ENCODE peak calls at places on chromosome 7, in six cellular contexts. One of them, this sample, is unnamed.

GRCh38 chr7:42493436-42494198 is 256.6 kb upstream of the GLI3 start:
- DNase-seq in HuH-7.5: no peak
- DNase-seq in activated CD4-positive, alpha-beta T cell treated with anti-CD3 and anti-CD28 coated beads, Interleukin-2, amount 50 U/mL, for 1 hour: no peak
- DNase-seq in GM04504: peak
- DNase-seq in cardiac septum: peak
- DNase-seq in iPS DF 19.7: no peak
- DNase-seq in this sample: peak

GRCh38 chr7:158957507-158957900 is 101.1 kb downstream of the DYNC2I1 start:
- DNase-seq in HuH-7.5: no peak
- DNase-seq in activated CD4-positive, alpha-beta T cell treated with anti-CD3 and anti-CD28 coated beads, Interleukin-2, amount 50 U/mL, for 1 hour: no peak
- DNase-seq in GM04504: no peak
- DNase-seq in cardiac septum: no peak
- DNase-seq in iPS DF 19.7: no peak
- DNase-seq in this sample: no peak

GRCh38 chr7:102992820-102993531 is 80.2 kb downstream of the LRRC17 start:
- DNase-seq in HuH-7.5: peak
- DNase-seq in activated CD4-positive, alpha-beta T cell treated with anti-CD3 and anti-CD28 coated beads, Interleukin-2, amount 50 U/mL, for 1 hour: no peak
- DNase-seq in GM04504: peak
- DNase-seq in cardiac septum: no peak
- DNase-seq in iPS DF 19.7: no peak
- DNase-seq in this sample: no peak

GRCh38 chr7:36084485-36085091 is 68.5 kb upstream of the EEPD1 start:
- DNase-seq in HuH-7.5: peak
- DNase-seq in activated CD4-positive, alpha-beta T cell treated with anti-CD3 and anti-CD28 coated beads, Interleukin-2, amount 50 U/mL, for 1 hour: no peak
- DNase-seq in GM04504: peak
- DNase-seq in cardiac septum: peak
- DNase-seq in iPS DF 19.7: peak
- DNase-seq in this sample: peak

GRCh38 chr7:18698258-18698734 is 202.7 kb downstream of the HDAC9 start:
- DNase-seq in HuH-7.5: no peak
- DNase-seq in activated CD4-positive, alpha-beta T cell treated with anti-CD3 and anti-CD28 coated beads, Interleukin-2, amount 50 U/mL, for 1 hour: no peak
- DNase-seq in GM04504: no peak
- DNase-seq in cardiac septum: no peak
- DNase-seq in iPS DF 19.7: no peak
- DNase-seq in this sample: no peak

GRCh38 chr7:32093415-32094408 is 23.5 kb upstream of the PDE1C start:
- DNase-seq in HuH-7.5: no peak
- DNase-seq in activated CD4-positive, alpha-beta T cell treated with anti-CD3 and anti-CD28 coated beads, Interleukin-2, amount 50 U/mL, for 1 hour: no peak
- DNase-seq in GM04504: peak
- DNase-seq in cardiac septum: peak
- DNase-seq in iPS DF 19.7: no peak
- DNase-seq in this sample: no peak

GRCh38 chr7:67406941-67407340 is 410.3 kb downstream of the TYW1 start:
- DNase-seq in HuH-7.5: no peak
- DNase-seq in activated CD4-positive, alpha-beta T cell treated with anti-CD3 and anti-CD28 coated beads, Interleukin-2, amount 50 U/mL, for 1 hour: no peak
- DNase-seq in GM04504: no peak
- DNase-seq in cardiac septum: no peak
- DNase-seq in iPS DF 19.7: no peak
- DNase-seq in this sample: no peak

GRCh38 chr7:37047260-37047659 is 323.0 kb upstream of the AOAH start:
- DNase-seq in HuH-7.5: no peak
- DNase-seq in activated CD4-positive, alpha-beta T cell treated with anti-CD3 and anti-CD28 coated beads, Interleukin-2, amount 50 U/mL, for 1 hour: no peak
- DNase-seq in GM04504: no peak
- DNase-seq in cardiac septum: no peak
- DNase-seq in iPS DF 19.7: no peak
- DNase-seq in this sample: no peak

GRCh38 chr7:142797342-142797798 is 26.6 kb downstream of the PRSS2 start:
- DNase-seq in HuH-7.5: no peak
- DNase-seq in activated CD4-positive, alpha-beta T cell treated with anti-CD3 and anti-CD28 coated beads, Interleukin-2, amount 50 U/mL, for 1 hour: peak
- DNase-seq in GM04504: no peak
- DNase-seq in cardiac septum: no peak
- DNase-seq in iPS DF 19.7: no peak
- DNase-seq in this sample: no peak

GRCh38 chr7:47390914-47391313 is 191.0 kb downstream of the TNS3 start:
- DNase-seq in HuH-7.5: no peak
- DNase-seq in activated CD4-positive, alpha-beta T cell treated with anti-CD3 and anti-CD28 coated beads, Interleukin-2, amount 50 U/mL, for 1 hour: no peak
- DNase-seq in GM04504: no peak
- DNase-seq in cardiac septum: peak
- DNase-seq in iPS DF 19.7: no peak
- DNase-seq in this sample: no peak

GRCh38 chr7:91093181-91093580 is 171.1 kb upstream of the FZD1 start:
- DNase-seq in HuH-7.5: no peak
- DNase-seq in activated CD4-positive, alpha-beta T cell treated with anti-CD3 and anti-CD28 coated beads, Interleukin-2, amount 50 U/mL, for 1 hour: no peak
- DNase-seq in GM04504: no peak
- DNase-seq in cardiac septum: no peak
- DNase-seq in iPS DF 19.7: no peak
- DNase-seq in this sample: no peak

GRCh38 chr7:8162181-8162580 is 99.8 kb downstream of the ICA1 start:
- DNase-seq in HuH-7.5: no peak
- DNase-seq in activated CD4-positive, alpha-beta T cell treated with anti-CD3 and anti-CD28 coated beads, Interleukin-2, amount 50 U/mL, for 1 hour: no peak
- DNase-seq in GM04504: no peak
- DNase-seq in cardiac septum: no peak
- DNase-seq in iPS DF 19.7: no peak
- DNase-seq in this sample: no peak

GRCh38 chr7:4361774-4362173 is 320.3 kb upstream of the FOXK1 start:
- DNase-seq in HuH-7.5: no peak
- DNase-seq in activated CD4-positive, alpha-beta T cell treated with anti-CD3 and anti-CD28 coated beads, Interleukin-2, amount 50 U/mL, for 1 hour: no peak
- DNase-seq in GM04504: no peak
- DNase-seq in cardiac septum: no peak
- DNase-seq in iPS DF 19.7: no peak
- DNase-seq in this sample: no peak

GRCh38 chr7:388961-389701 is 99.2 kb downstream of the FOXL3 start:
- DNase-seq in HuH-7.5: no peak
- DNase-seq in activated CD4-positive, alpha-beta T cell treated with anti-CD3 and anti-CD28 coated beads, Interleukin-2, amount 50 U/mL, for 1 hour: no peak
- DNase-seq in GM04504: no peak
- DNase-seq in cardiac septum: peak
- DNase-seq in iPS DF 19.7: no peak
- DNase-seq in this sample: no peak

GRCh38 chr7:132472463-132473120 is 103.7 kb downstream of the PLXNA4 start:
- DNase-seq in HuH-7.5: no peak
- DNase-seq in activated CD4-positive, alpha-beta T cell treated with anti-CD3 and anti-CD28 coated beads, Interleukin-2, amount 50 U/mL, for 1 hour: no peak
- DNase-seq in GM04504: peak
- DNase-seq in cardiac septum: peak
- DNase-seq in iPS DF 19.7: no peak
- DNase-seq in this sample: no peak

GRCh38 chr7:128000048-128000447 is 31.2 kb downstream of the LRRC4 start:
- DNase-seq in HuH-7.5: no peak
- DNase-seq in activated CD4-positive, alpha-beta T cell treated with anti-CD3 and anti-CD28 coated beads, Interleukin-2, amount 50 U/mL, for 1 hour: no peak
- DNase-seq in GM04504: no peak
- DNase-seq in cardiac septum: no peak
- DNase-seq in iPS DF 19.7: no peak
- DNase-seq in this sample: no peak

GRCh38 chr7:26663905-26664673 is 200.3 kb downstream of the SKAP2 start:
- DNase-seq in HuH-7.5: no peak
- DNase-seq in activated CD4-positive, alpha-beta T cell treated with anti-CD3 and anti-CD28 coated beads, Interleukin-2, amount 50 U/mL, for 1 hour: no peak
- DNase-seq in GM04504: no peak
- DNase-seq in cardiac septum: no peak
- DNase-seq in iPS DF 19.7: no peak
- DNase-seq in this sample: no peak

GRCh38 chr7:340979-341694 is 51.2 kb downstream of the FOXL3 start:
- DNase-seq in HuH-7.5: no peak
- DNase-seq in activated CD4-positive, alpha-beta T cell treated with anti-CD3 and anti-CD28 coated beads, Interleukin-2, amount 50 U/mL, for 1 hour: no peak
- DNase-seq in GM04504: no peak
- DNase-seq in cardiac septum: no peak
- DNase-seq in iPS DF 19.7: no peak
- DNase-seq in this sample: no peak

GRCh38 chr7:119594956-119595355 is 678.0 kb upstream of the KCND2 start:
- DNase-seq in HuH-7.5: no peak
- DNase-seq in activated CD4-positive, alpha-beta T cell treated with anti-CD3 and anti-CD28 coated beads, Interleukin-2, amount 50 U/mL, for 1 hour: no peak
- DNase-seq in GM04504: no peak
- DNase-seq in cardiac septum: no peak
- DNase-seq in iPS DF 19.7: peak
- DNase-seq in this sample: peak

GRCh38 chr7:6642861-6643640 is 5.9 kb downstream of the ZNF316 start:
- DNase-seq in HuH-7.5: no peak
- DNase-seq in activated CD4-positive, alpha-beta T cell treated with anti-CD3 and anti-CD28 coated beads, Interleukin-2, amount 50 U/mL, for 1 hour: no peak
- DNase-seq in GM04504: no peak
- DNase-seq in cardiac septum: no peak
- DNase-seq in iPS DF 19.7: no peak
- DNase-seq in this sample: no peak

GRCh38 chr7:20304366-20304765 is 26.3 kb upstream of the ITGB8 start:
- DNase-seq in HuH-7.5: peak
- DNase-seq in activated CD4-positive, alpha-beta T cell treated with anti-CD3 and anti-CD28 coated beads, Interleukin-2, amount 50 U/mL, for 1 hour: no peak
- DNase-seq in GM04504: no peak
- DNase-seq in cardiac septum: no peak
- DNase-seq in iPS DF 19.7: no peak
- DNase-seq in this sample: no peak

GRCh38 chr7:109529712-109530111 is 960.0 kb downstream of the DNAJB9 start:
- DNase-seq in HuH-7.5: no peak
- DNase-seq in activated CD4-positive, alpha-beta T cell treated with anti-CD3 and anti-CD28 coated beads, Interleukin-2, amount 50 U/mL, for 1 hour: no peak
- DNase-seq in GM04504: no peak
- DNase-seq in cardiac septum: no peak
- DNase-seq in iPS DF 19.7: no peak
- DNase-seq in this sample: no peak

GRCh38 chr7:152076324-152076821 is 50.9 kb downstream of the GALNT11 start:
- DNase-seq in HuH-7.5: peak
- DNase-seq in activated CD4-positive, alpha-beta T cell treated with anti-CD3 and anti-CD28 coated beads, Interleukin-2, amount 50 U/mL, for 1 hour: no peak
- DNase-seq in GM04504: no peak
- DNase-seq in cardiac septum: no peak
- DNase-seq in iPS DF 19.7: peak
- DNase-seq in this sample: peak

GRCh38 chr7:47941136-47941844 is 7.0 kb downstream of the PKD1L1 start:
- DNase-seq in HuH-7.5: no peak
- DNase-seq in activated CD4-positive, alpha-beta T cell treated with anti-CD3 and anti-CD28 coated beads, Interleukin-2, amount 50 U/mL, for 1 hour: no peak
- DNase-seq in GM04504: peak
- DNase-seq in cardiac septum: no peak
- DNase-seq in iPS DF 19.7: no peak
- DNase-seq in this sample: no peak

GRCh38 chr7:121163699-121164098 is 165.1 kb upstream of the WNT16 start:
- DNase-seq in HuH-7.5: no peak
- DNase-seq in activated CD4-positive, alpha-beta T cell treated with anti-CD3 and anti-CD28 coated beads, Interleukin-2, amount 50 U/mL, for 1 hour: no peak
- DNase-seq in GM04504: no peak
- DNase-seq in cardiac septum: no peak
- DNase-seq in iPS DF 19.7: no peak
- DNase-seq in this sample: no peak

GRCh38 chr7:43535810-43536585 is 46.9 kb upstream of the STK17A start:
- DNase-seq in HuH-7.5: no peak
- DNase-seq in activated CD4-positive, alpha-beta T cell treated with anti-CD3 and anti-CD28 coated beads, Interleukin-2, amount 50 U/mL, for 1 hour: no peak
- DNase-seq in GM04504: peak
- DNase-seq in cardiac septum: no peak
- DNase-seq in iPS DF 19.7: no peak
- DNase-seq in this sample: no peak

GRCh38 chr7:71846160-71846559 is 566.0 kb downstream of the CALN1 start:
- DNase-seq in HuH-7.5: no peak
- DNase-seq in activated CD4-positive, alpha-beta T cell treated with anti-CD3 and anti-CD28 coated beads, Interleukin-2, amount 50 U/mL, for 1 hour: no peak
- DNase-seq in GM04504: no peak
- DNase-seq in cardiac septum: no peak
- DNase-seq in iPS DF 19.7: no peak
- DNase-seq in this sample: no peak

GRCh38 chr7:155865830-155866545 is 53.7 kb upstream of the SHH start:
- DNase-seq in HuH-7.5: no peak
- DNase-seq in activated CD4-positive, alpha-beta T cell treated with anti-CD3 and anti-CD28 coated beads, Interleukin-2, amount 50 U/mL, for 1 hour: no peak
- DNase-seq in GM04504: no peak
- DNase-seq in cardiac septum: peak
- DNase-seq in iPS DF 19.7: no peak
- DNase-seq in this sample: no peak

GRCh38 chr7:155298288-155298833 is 683 bp downstream of the INSIG1 start:
- DNase-seq in HuH-7.5: no peak
- DNase-seq in activated CD4-positive, alpha-beta T cell treated with anti-CD3 and anti-CD28 coated beads, Interleukin-2, amount 50 U/mL, for 1 hour: peak
- DNase-seq in GM04504: no peak
- DNase-seq in cardiac septum: no peak
- DNase-seq in iPS DF 19.7: no peak
- DNase-seq in this sample: no peak

GRCh38 chr7:130207033-130207432 is 627 bp upstream of the SSMEM1 start:
- DNase-seq in HuH-7.5: no peak
- DNase-seq in activated CD4-positive, alpha-beta T cell treated with anti-CD3 and anti-CD28 coated beads, Interleukin-2, amount 50 U/mL, for 1 hour: no peak
- DNase-seq in GM04504: no peak
- DNase-seq in cardiac septum: no peak
- DNase-seq in iPS DF 19.7: no peak
- DNase-seq in this sample: no peak

GRCh38 chr7:155394413-155394812 is 63.5 kb upstream of the EN2 start:
- DNase-seq in HuH-7.5: no peak
- DNase-seq in activated CD4-positive, alpha-beta T cell treated with anti-CD3 and anti-CD28 coated beads, Interleukin-2, amount 50 U/mL, for 1 hour: no peak
- DNase-seq in GM04504: no peak
- DNase-seq in cardiac septum: no peak
- DNase-seq in iPS DF 19.7: no peak
- DNase-seq in this sample: no peak

GRCh38 chr7:14432936-14433335 is 443.5 kb upstream of the ETV1 start:
- DNase-seq in HuH-7.5: no peak
- DNase-seq in activated CD4-positive, alpha-beta T cell treated with anti-CD3 and anti-CD28 coated beads, Interleukin-2, amount 50 U/mL, for 1 hour: no peak
- DNase-seq in GM04504: no peak
- DNase-seq in cardiac septum: no peak
- DNase-seq in iPS DF 19.7: no peak
- DNase-seq in this sample: no peak

GRCh38 chr7:88202799-88203198 is 17.0 kb downstream of the SRI start:
- DNase-seq in HuH-7.5: no peak
- DNase-seq in activated CD4-positive, alpha-beta T cell treated with anti-CD3 and anti-CD28 coated beads, Interleukin-2, amount 50 U/mL, for 1 hour: no peak
- DNase-seq in GM04504: no peak
- DNase-seq in cardiac septum: no peak
- DNase-seq in iPS DF 19.7: no peak
- DNase-seq in this sample: no peak

GRCh38 chr7:28536259-28536658 is 123.9 kb downstream of the CREB5 start:
- DNase-seq in HuH-7.5: no peak
- DNase-seq in activated CD4-positive, alpha-beta T cell treated with anti-CD3 and anti-CD28 coated beads, Interleukin-2, amount 50 U/mL, for 1 hour: no peak
- DNase-seq in GM04504: no peak
- DNase-seq in cardiac septum: no peak
- DNase-seq in iPS DF 19.7: peak
- DNase-seq in this sample: peak

GRCh38 chr7:85426487-85426960 is 239.7 kb upstream of the SEMA3D start:
- DNase-seq in HuH-7.5: peak
- DNase-seq in activated CD4-positive, alpha-beta T cell treated with anti-CD3 and anti-CD28 coated beads, Interleukin-2, amount 50 U/mL, for 1 hour: no peak
- DNase-seq in GM04504: no peak
- DNase-seq in cardiac septum: no peak
- DNase-seq in iPS DF 19.7: no peak
- DNase-seq in this sample: no peak

GRCh38 chr7:9498303-9498702 is 1064.9 kb downstream of the NXPH1 start:
- DNase-seq in HuH-7.5: no peak
- DNase-seq in activated CD4-positive, alpha-beta T cell treated with anti-CD3 and anti-CD28 coated beads, Interleukin-2, amount 50 U/mL, for 1 hour: no peak
- DNase-seq in GM04504: no peak
- DNase-seq in cardiac septum: no peak
- DNase-seq in iPS DF 19.7: no peak
- DNase-seq in this sample: no peak

This sample was measured in iPS DF 6.9.